ENCODE peak calls at places on chromosomes 3 and 15, in ten cellular contexts. One of them, this sample, is unnamed.

GRCh38 chr15:77497942-77498361 is 77.3 kb downstream of the HMG20A start:
- DNase-seq in ACHN: no peak
- DNase-seq in GM10248: no peak
- DNase-seq in stomach: no peak
- DNase-seq in aorta: no peak
- DNase-seq in body of pancreas: no peak
- DNase-seq in stimulated activated CD8-positive, alpha-beta memory T cell treated with anti-CD3 and anti-CD28 coated beads, Interleukin-4, amount 100 ng/mL, for 24 hours: no peak
- DNase-seq in NCI-H446: no peak
- DNase-seq in GM23248: peak
- DNase-seq in lower lobe of right lung: no peak
- DNase-seq in this sample: no peak

GRCh38 chr15:74262635-74263034 is 26.5 kb downstream of the CCDC33 start:
- DNase-seq in ACHN: no peak
- DNase-seq in GM10248: no peak
- DNase-seq in stomach: no peak
- DNase-seq in aorta: no peak
- DNase-seq in body of pancreas: no peak
- DNase-seq in stimulated activated CD8-positive, alpha-beta memory T cell treated with anti-CD3 and anti-CD28 coated beads, Interleukin-4, amount 100 ng/mL, for 24 hours: no peak
- DNase-seq in NCI-H446: no peak
- DNase-seq in GM23248: no peak
- DNase-seq in lower lobe of right lung: no peak
- DNase-seq in this sample: no peak

GRCh38 chr3:149247929-149248691 is 26.5 kb upstream of the CP start:
- DNase-seq in ACHN: no peak
- DNase-seq in GM10248: no peak
- DNase-seq in stomach: no peak
- DNase-seq in aorta: no peak
- DNase-seq in body of pancreas: peak
- DNase-seq in stimulated activated CD8-positive, alpha-beta memory T cell treated with anti-CD3 and anti-CD28 coated beads, Interleukin-4, amount 100 ng/mL, for 24 hours: no peak
- DNase-seq in NCI-H446: no peak
- DNase-seq in GM23248: peak
- DNase-seq in lower lobe of right lung: no peak
- DNase-seq in this sample: no peak

GRCh38 chr3:98733055-98733777 is 29.9 kb upstream of the ST3GAL6 start:
- DNase-seq in ACHN: no peak
- DNase-seq in GM10248: peak
- DNase-seq in stomach: peak
- DNase-seq in aorta: peak
- DNase-seq in body of pancreas: peak
- DNase-seq in stimulated activated CD8-positive, alpha-beta memory T cell treated with anti-CD3 and anti-CD28 coated beads, Interleukin-4, amount 100 ng/mL, for 24 hours: no peak
- DNase-seq in NCI-H446: no peak
- DNase-seq in GM23248: peak
- DNase-seq in lower lobe of right lung: peak
- DNase-seq in this sample: no peak

GRCh38 chr3:115363071-115363470 is 216.0 kb upstream of the ZBTB20 start:
- DNase-seq in ACHN: no peak
- DNase-seq in GM10248: no peak
- DNase-seq in stomach: no peak
- DNase-seq in aorta: no peak
- DNase-seq in body of pancreas: no peak
- DNase-seq in stimulated activated CD8-positive, alpha-beta memory T cell treated with anti-CD3 and anti-CD28 coated beads, Interleukin-4, amount 100 ng/mL, for 24 hours: no peak
- DNase-seq in NCI-H446: no peak
- DNase-seq in GM23248: peak
- DNase-seq in lower lobe of right lung: no peak
- DNase-seq in this sample: no peak

GRCh38 chr3:75295013-75295412 is 369.1 kb upstream of the FRG2C start:
- DNase-seq in ACHN: no peak
- DNase-seq in GM10248: no peak
- DNase-seq in stomach: peak
- DNase-seq in aorta: no peak
- DNase-seq in body of pancreas: no peak
- DNase-seq in stimulated activated CD8-positive, alpha-beta memory T cell treated with anti-CD3 and anti-CD28 coated beads, Interleukin-4, amount 100 ng/mL, for 24 hours: no peak
- DNase-seq in NCI-H446: no peak
- DNase-seq in GM23248: no peak
- DNase-seq in lower lobe of right lung: no peak
- DNase-seq in this sample: no peak

GRCh38 chr3:39378092-39378491 is 5.1 kb upstream of the SLC25A38 start:
- DNase-seq in ACHN: peak
- DNase-seq in GM10248: peak
- DNase-seq in stomach: peak
- DNase-seq in aorta: no peak
- DNase-seq in body of pancreas: peak
- DNase-seq in stimulated activated CD8-positive, alpha-beta memory T cell treated with anti-CD3 and anti-CD28 coated beads, Interleukin-4, amount 100 ng/mL, for 24 hours: peak
- DNase-seq in NCI-H446: no peak
- DNase-seq in GM23248: peak
- DNase-seq in lower lobe of right lung: no peak
- DNase-seq in this sample: no peak

GRCh38 chr15:36415643-36416042 is 163.8 kb upstream of the CDIN1 start:
- DNase-seq in ACHN: no peak
- DNase-seq in GM10248: no peak
- DNase-seq in stomach: no peak
- DNase-seq in aorta: no peak
- DNase-seq in body of pancreas: no peak
- DNase-seq in stimulated activated CD8-positive, alpha-beta memory T cell treated with anti-CD3 and anti-CD28 coated beads, Interleukin-4, amount 100 ng/mL, for 24 hours: no peak
- DNase-seq in NCI-H446: no peak
- DNase-seq in GM23248: peak
- DNase-seq in lower lobe of right lung: no peak
- DNase-seq in this sample: no peak

GRCh38 chr3:157065201-157065600 is 94.7 kb downstream of the CCNL1 start:
- DNase-seq in ACHN: no peak
- DNase-seq in GM10248: no peak
- DNase-seq in stomach: no peak
- DNase-seq in aorta: no peak
- DNase-seq in body of pancreas: no peak
- DNase-seq in stimulated activated CD8-positive, alpha-beta memory T cell treated with anti-CD3 and anti-CD28 coated beads, Interleukin-4, amount 100 ng/mL, for 24 hours: no peak
- DNase-seq in NCI-H446: no peak
- DNase-seq in GM23248: no peak
- DNase-seq in lower lobe of right lung: no peak
- DNase-seq in this sample: no peak

GRCh38 chr3:187748050-187748481 is 2.8 kb upstream of the BCL6 start:
- DNase-seq in ACHN: peak
- DNase-seq in GM10248: peak
- DNase-seq in stomach: peak
- DNase-seq in aorta: peak
- DNase-seq in body of pancreas: peak
- DNase-seq in stimulated activated CD8-positive, alpha-beta memory T cell treated with anti-CD3 and anti-CD28 coated beads, Interleukin-4, amount 100 ng/mL, for 24 hours: peak
- DNase-seq in NCI-H446: peak
- DNase-seq in GM23248: peak
- DNase-seq in lower lobe of right lung: peak
- DNase-seq in this sample: peak

GRCh38 chr3:10007126-10007782 is 19.0 kb upstream of the FANCD2 start:
- DNase-seq in ACHN: no peak
- DNase-seq in GM10248: no peak
- DNase-seq in stomach: no peak
- DNase-seq in aorta: no peak
- DNase-seq in body of pancreas: no peak
- DNase-seq in stimulated activated CD8-positive, alpha-beta memory T cell treated with anti-CD3 and anti-CD28 coated beads, Interleukin-4, amount 100 ng/mL, for 24 hours: no peak
- DNase-seq in NCI-H446: no peak
- DNase-seq in GM23248: no peak
- DNase-seq in lower lobe of right lung: no peak
- DNase-seq in this sample: no peak

GRCh38 chr3:102353804-102354203 is 81.0 kb upstream of the ZPLD1 start:
- DNase-seq in ACHN: no peak
- DNase-seq in GM10248: no peak
- DNase-seq in stomach: no peak
- DNase-seq in aorta: no peak
- DNase-seq in body of pancreas: no peak
- DNase-seq in stimulated activated CD8-positive, alpha-beta memory T cell treated with anti-CD3 and anti-CD28 coated beads, Interleukin-4, amount 100 ng/mL, for 24 hours: no peak
- DNase-seq in NCI-H446: no peak
- DNase-seq in GM23248: no peak
- DNase-seq in lower lobe of right lung: no peak
- DNase-seq in this sample: no peak

This sample was measured in DMS 273 treated with DMSO at 0.1 percent for 48 hours.